ENCODE peak calls at places on chromosomes 16 and 17, in four cellular contexts. One of them, this sample, is unnamed.

GRCh38 chr17:50979524-50979927 is 113.4 kb upstream of the TOB1 start:
- DNase-seq in HepG2: peak; percentile 74
- DNase-seq in K562: peak; percentile 19
- DNase-seq in GM12878: no peak
- DNase-seq in this sample: no peak

GRCh38 chr16:57723170-57723569 is 12.4 kb upstream of the KATNB1 start:
- DNase-seq in HepG2: peak; percentile 42
- DNase-seq in K562: peak; percentile 51
- DNase-seq in GM12878: no peak
- DNase-seq in this sample: peak; percentile 42

GRCh38 chr17:76000016-76000754 is 470 bp upstream of the CDK3 start:
- DNase-seq in HepG2: peak; percentile 66
- DNase-seq in K562: peak; percentile 91
- DNase-seq in GM12878: no peak
- DNase-seq in this sample: peak; percentile 90

GRCh38 chr17:57762375-57762916 is 17.3 kb upstream of the CCDC182 start:
- DNase-seq in HepG2: no peak
- DNase-seq in K562: no peak
- DNase-seq in GM12878: no peak
- DNase-seq in this sample: no peak

GRCh38 chr16:64365448-64365858 is 756.4 kb downstream of the CDH11 start:
- DNase-seq in HepG2: no peak
- DNase-seq in K562: no peak
- DNase-seq in GM12878: no peak
- DNase-seq in this sample: no peak

GRCh38 chr17:68184816-68185436 is 62.9 kb upstream of the AMZ2 start:
- DNase-seq in HepG2: no peak
- DNase-seq in K562: no peak
- DNase-seq in GM12878: no peak
- DNase-seq in this sample: no peak

GRCh38 chr17:1627219-1627986 is 1.2 kb downstream of the SLC43A2 start:
- DNase-seq in HepG2: no peak
- DNase-seq in K562: peak; percentile 60
- DNase-seq in GM12878: no peak
- DNase-seq in this sample: no peak

GRCh38 chr16:86573646-86574508 is 4.5 kb upstream of the FOXL1 start:
- DNase-seq in HepG2: no peak
- DNase-seq in K562: no peak
- DNase-seq in GM12878: no peak
- DNase-seq in this sample: no peak

GRCh38 chr16:87844374-87844733 is 25.0 kb downstream of the SLC7A5 start:
- DNase-seq in HepG2: no peak
- DNase-seq in K562: no peak
- DNase-seq in GM12878: no peak
- DNase-seq in this sample: no peak

GRCh38 chr16:56269824-56270684 is 78.8 kb downstream of the GNAO1 start:
- DNase-seq in HepG2: peak; percentile 52
- DNase-seq in K562: no peak
- DNase-seq in GM12878: no peak
- DNase-seq in this sample: no peak

GRCh38 chr17:44097110-44097810 is 26.2 kb downstream of the HDAC5 start:
- DNase-seq in HepG2: peak; percentile 50
- DNase-seq in K562: peak; percentile 34
- DNase-seq in GM12878: no peak
- DNase-seq in this sample: no peak

GRCh38 chr17:68456529-68457167 is 648 bp downstream of the WIPI1 start:
- DNase-seq in HepG2: peak; percentile 92
- DNase-seq in K562: no peak
- DNase-seq in GM12878: no peak
- DNase-seq in this sample: peak; percentile 47

GRCh38 chr17:75428775-75429469 is 23.4 kb upstream of the GRB2 start:
- DNase-seq in HepG2: peak; percentile 67
- DNase-seq in K562: no peak
- DNase-seq in GM12878: no peak
- DNase-seq in this sample: no peak

GRCh38 chr17:52157603-52158449 is 688 bp downstream of the CA10 start:
- DNase-seq in HepG2: no peak
- DNase-seq in K562: no peak
- DNase-seq in GM12878: no peak
- DNase-seq in this sample: no peak

DNA sequence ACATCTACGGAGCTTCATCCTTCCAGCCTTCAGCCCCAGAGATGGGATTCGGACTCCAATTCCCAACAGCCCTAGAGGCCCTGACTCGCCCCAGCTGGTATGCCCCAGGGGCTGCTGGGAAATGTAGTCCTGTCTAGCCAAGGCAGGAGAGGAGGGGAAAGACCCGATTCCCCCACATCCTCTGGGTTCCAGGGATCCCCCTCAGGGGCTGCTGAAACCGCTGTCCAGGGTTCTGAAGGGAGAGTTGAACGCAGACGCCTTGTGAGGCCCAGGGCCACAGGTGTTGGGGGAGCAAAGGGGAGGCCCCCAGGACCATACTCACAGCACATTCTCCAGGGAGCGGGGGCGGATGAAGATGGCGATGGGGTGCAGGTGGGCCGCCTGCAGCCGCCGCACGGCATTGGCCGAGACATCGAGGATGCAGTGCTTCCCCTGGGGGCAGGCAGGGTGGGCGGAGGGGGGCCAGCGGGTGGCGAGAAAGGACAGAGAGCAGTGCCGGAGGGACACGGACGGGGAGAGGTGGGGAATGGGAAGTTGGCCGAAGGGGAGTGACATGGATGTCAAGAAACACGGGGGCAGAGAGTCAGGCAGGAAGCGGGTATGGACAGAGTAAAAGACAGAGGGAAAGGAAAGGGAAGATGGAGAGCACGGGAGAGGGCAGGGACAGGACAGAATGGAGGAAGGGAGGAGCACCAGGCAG is 12.6 kb upstream of the ASGR1 start:
- DNase-seq in HepG2: peak; percentile 50
- DNase-seq in K562: peak; percentile 37
- DNase-seq in GM12878: no peak
- DNase-seq in this sample: peak; percentile 80
- TF ChIP-seq FOXM1 in HepG2: no peak
- TF ChIP-seq FOXM1 in K562: no peak
- TF ChIP-seq FOXM1 in GM12878: no peak
- TF ChIP-seq FOXM1 in this sample: no peak

DNA sequence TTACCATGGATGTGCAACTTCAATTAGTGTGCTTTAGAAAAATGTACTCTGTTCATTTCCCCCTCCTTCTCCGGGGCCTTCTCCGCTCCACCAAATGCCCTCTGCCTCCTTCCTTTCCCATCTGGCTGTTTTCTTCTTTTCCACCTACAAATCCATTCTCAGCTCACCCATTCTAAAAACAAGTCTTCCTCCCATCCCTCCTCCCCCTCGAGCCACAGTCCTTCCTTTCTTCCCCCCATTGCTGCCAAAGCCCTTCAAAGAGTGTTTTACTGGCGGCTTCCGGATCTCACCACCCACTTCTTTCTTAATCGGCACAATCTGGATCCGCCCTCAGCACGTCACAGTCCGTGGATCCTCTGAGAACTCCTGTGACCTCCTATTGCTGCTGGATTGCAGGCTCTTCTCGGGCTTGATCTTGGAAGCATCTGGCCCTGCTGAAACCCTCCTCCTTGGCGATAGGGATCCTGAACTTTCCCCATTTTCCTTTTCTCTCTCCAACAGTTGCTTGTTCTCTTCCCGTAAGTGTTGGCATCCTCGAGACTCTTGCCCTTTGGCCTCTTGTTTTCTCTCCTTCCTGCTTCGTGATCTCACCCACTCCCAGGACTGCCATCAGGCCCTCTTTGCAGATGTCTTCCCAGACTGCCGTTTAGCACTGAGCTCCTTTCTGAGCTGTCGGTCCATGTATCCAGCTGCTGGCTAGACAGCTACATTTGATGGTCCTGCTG is 36.0 kb upstream of the FBXO47 start:
- DNase-seq in HepG2: no peak
- DNase-seq in K562: peak; percentile 63
- DNase-seq in GM12878: no peak
- DNase-seq in this sample: no peak
- TF ChIP-seq FOXK2 in HepG2: no peak
- TF ChIP-seq FOXK2 in K562: no peak
- TF ChIP-seq FOXK2 in GM12878: no peak
- TF ChIP-seq FOXK2 in this sample: no peak

GRCh38 chr17:8844229-8845218 is 22.9 kb downstream of the PIK3R6 start:
- DNase-seq in HepG2: no peak
- DNase-seq in K562: no peak
- DNase-seq in GM12878: no peak
- DNase-seq in this sample: no peak

GRCh38 chr17:8849311-8850041 is 18.0 kb downstream of the PIK3R6 start:
- DNase-seq in HepG2: no peak
- DNase-seq in K562: no peak
- DNase-seq in GM12878: no peak
- DNase-seq in this sample: no peak

GRCh38 chr17:8843344-8843743 is 24.1 kb downstream of the PIK3R6 start:
- DNase-seq in HepG2: no peak
- DNase-seq in K562: no peak
- DNase-seq in GM12878: no peak
- DNase-seq in this sample: no peak

GRCh38 chr17:8847891-8848290 is 19.6 kb downstream of the PIK3R6 start:
- DNase-seq in HepG2: no peak
- DNase-seq in K562: no peak
- DNase-seq in GM12878: no peak
- DNase-seq in this sample: no peak

GRCh38 chr17:8846768-8847211 is 20.7 kb downstream of the PIK3R6 start:
- DNase-seq in HepG2: peak; percentile 33
- DNase-seq in K562: peak; percentile 49
- DNase-seq in GM12878: no peak
- DNase-seq in this sample: peak; percentile 57
- TF ChIP-seq FOXM1 in HepG2: no peak
- TF ChIP-seq FOXM1 in K562: no peak
- TF ChIP-seq FOXM1 in GM12878: no peak
- TF ChIP-seq FOXM1 in this sample: no peak

DNA sequence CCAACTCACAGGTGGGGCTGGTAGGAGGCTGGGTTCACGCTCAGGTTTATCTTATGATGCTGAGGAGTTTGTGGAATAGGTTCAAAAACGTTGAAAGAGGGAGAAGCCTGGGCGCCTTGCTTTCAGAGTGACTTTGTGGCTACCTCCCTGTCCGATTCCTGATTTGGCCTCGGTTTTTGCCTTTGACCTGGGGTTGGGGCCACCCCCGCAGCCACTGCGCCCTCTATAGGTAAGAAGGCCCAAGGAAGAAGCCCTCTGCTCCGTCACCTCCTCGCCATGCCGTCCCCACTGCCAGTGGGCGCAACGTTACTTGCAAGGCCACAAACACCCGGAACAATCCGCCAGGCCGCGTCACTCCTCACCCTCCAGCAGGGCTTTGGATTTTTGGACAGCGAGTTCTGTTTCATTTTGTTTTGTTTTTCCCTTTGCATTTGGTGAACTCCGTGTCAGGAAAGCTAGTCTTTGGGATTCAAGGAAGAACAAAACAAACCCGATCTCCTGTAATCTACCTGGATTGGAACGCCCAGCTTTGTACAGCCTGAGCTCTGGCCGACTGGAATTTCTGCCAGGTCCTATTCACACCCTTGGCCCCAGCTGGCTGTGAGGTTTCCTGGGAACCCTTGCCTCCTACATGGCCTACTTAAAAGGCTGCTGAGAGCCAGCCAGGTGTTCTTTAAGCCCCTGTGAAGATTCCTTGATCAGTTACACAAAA is 60.7 kb downstream of the TBC1D16 start:
- DNase-seq in HepG2: no peak
- DNase-seq in K562: peak; percentile 76
- DNase-seq in GM12878: no peak
- DNase-seq in this sample: no peak
- TF ChIP-seq FOXK2 in HepG2: no peak
- TF ChIP-seq FOXK2 in K562: no peak
- TF ChIP-seq FOXK2 in GM12878: no peak
- TF ChIP-seq FOXK2 in this sample: no peak

GRCh38 chr16:15524966-15525365 is 90.6 kb downstream of the BMERB1 start:
- DNase-seq in HepG2: no peak
- DNase-seq in K562: no peak
- DNase-seq in GM12878: no peak
- DNase-seq in this sample: no peak

GRCh38 chr16:15521390-15521757 is 87.0 kb downstream of the BMERB1 start:
- DNase-seq in HepG2: no peak
- DNase-seq in K562: peak; percentile 52
- DNase-seq in GM12878: no peak
- DNase-seq in this sample: no peak

GRCh38 chr16:15523939-15524338 is 89.6 kb downstream of the BMERB1 start:
- DNase-seq in HepG2: no peak
- DNase-seq in K562: no peak
- DNase-seq in GM12878: no peak
- DNase-seq in this sample: no peak

GRCh38 chr16:15521758-15522509 is 87.5 kb downstream of the BMERB1 start:
- DNase-seq in HepG2: no peak
- DNase-seq in K562: peak; percentile 88
- DNase-seq in GM12878: no peak
- DNase-seq in this sample: no peak

GRCh38 chr16:15523092-15523541 is 88.7 kb downstream of the BMERB1 start:
- DNase-seq in HepG2: peak; percentile 58
- DNase-seq in K562: no peak
- DNase-seq in GM12878: no peak
- DNase-seq in this sample: no peak
- TF ChIP-seq FOXM1 in HepG2: no peak
- TF ChIP-seq FOXM1 in K562: no peak
- TF ChIP-seq FOXM1 in GM12878: no peak
- TF ChIP-seq FOXM1 in this sample: no peak

DNA sequence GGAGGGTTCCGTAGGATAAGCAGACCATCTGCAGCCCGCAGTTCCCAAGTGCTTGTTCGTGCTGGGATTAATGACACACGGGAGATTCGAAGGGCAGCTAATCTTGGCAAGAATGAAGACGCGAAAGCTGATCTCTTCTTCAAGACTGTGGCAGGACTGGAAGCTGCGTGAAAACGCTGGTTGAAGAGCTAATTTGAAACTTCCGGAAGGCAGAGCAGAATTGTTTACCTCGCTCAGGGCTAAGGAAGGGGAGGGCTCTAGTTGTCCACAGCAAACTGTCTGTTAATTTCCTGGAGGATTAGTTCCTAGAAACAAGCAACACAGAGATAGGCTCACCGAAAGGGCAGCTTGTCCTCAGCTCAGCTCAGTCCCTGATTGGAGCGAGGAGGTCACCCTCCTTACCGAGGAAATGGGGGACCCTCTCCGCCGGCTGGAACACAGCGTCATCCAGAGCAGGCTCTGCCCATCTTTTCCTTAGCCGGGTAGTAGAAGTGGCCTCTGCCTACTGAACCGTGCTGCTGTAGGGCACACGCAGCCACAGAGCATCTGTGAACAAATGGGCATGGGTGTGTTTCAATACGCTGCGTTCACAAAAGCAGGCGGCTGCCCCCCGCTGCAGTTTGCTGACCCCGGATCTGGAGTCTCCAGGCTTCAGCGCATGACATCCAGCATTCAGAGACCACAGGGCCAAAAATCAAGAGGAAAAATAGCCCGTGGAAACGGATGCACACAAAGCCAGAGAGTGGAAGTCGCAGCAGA is 16.7 kb upstream of the BAIAP2 start:
- DNase-seq in HepG2: no peak
- DNase-seq in K562: peak; percentile 60
- DNase-seq in GM12878: peak; percentile 4
- DNase-seq in this sample: no peak
- TF ChIP-seq FOXK2 in HepG2: no peak
- TF ChIP-seq FOXK2 in K562: peak; percentile 94
- TF ChIP-seq FOXK2 in GM12878: no peak
- TF ChIP-seq FOXK2 in this sample: no peak

GRCh38 chr17:19753049-19753444 is 4.9 kb upstream of the ALDH3A1 start:
- DNase-seq in HepG2: no peak
- DNase-seq in K562: no peak
- DNase-seq in GM12878: no peak
- DNase-seq in this sample: no peak
- TF ChIP-seq FOXM1 in HepG2: no peak
- TF ChIP-seq FOXM1 in K562: no peak
- TF ChIP-seq FOXM1 in GM12878: no peak
- TF ChIP-seq FOXM1 in this sample: no peak